ENCODE peak calls at places on chromosomes 3 and 15, in six cellular contexts. C is testis, X is neural progenitor cell, O is stomach, L is right atrium auricular region, A is thoracic aorta. R is an unnamed sample.

GRCh38 chr15:88907111-88907510 is 6.1 kb downstream of the MFGE8 start:
- DNase-seq in A (no peak), O (no peak), L (no peak), X (no peak), C (no peak), R (no peak)

GRCh38 chr3:45139372-45139894 is 6.7 kb downstream of the CDCP1 start:
- DNase-seq in C (peak; percentile 70), L (no peak), A (no peak), O (no peak), X (no peak), R (no peak)

GRCh38 chr3:6216135-6216792 is 644.7 kb upstream of the GRM7 start:
- DNase-seq in C (no peak), X (no peak), O (no peak), L (no peak), A (no peak), R (no peak)

GRCh38 chr3:61821823-61822251 is 260.5 kb downstream of the PTPRG start:
- DNase-seq in O (no peak), A (no peak), C (no peak), L (no peak), X (no peak), R (no peak)

GRCh38 chr15:62099171-62099601 is 32.4 kb downstream of the C2CD4A start:
- DNase-seq in O (no peak), A (no peak), L (no peak), C (no peak), X (no peak), R (no peak)

GRCh38 chr3:41050149-41050548 is 149.2 kb upstream of the CTNNB1 start:
- DNase-seq in C (no peak), O (no peak), A (no peak), L (no peak), X (no peak), R (no peak)

GRCh38 chr3:31165399-31165860 is 271.0 kb upstream of the GADL1 start:
- DNase-seq in L (no peak), C (no peak), X (peak; percentile 14), O (no peak), A (no peak), R (no peak)

GRCh38 chr3:38149701-38150100 is 11.2 kb downstream of the MYD88 start:
- DNase-seq in X (no peak), C (no peak), L (peak; percentile 11), A (no peak), O (no peak), R (no peak)

GRCh38 chr3:52237659-52238172 is 1.2 kb downstream of the TWF2 start:
- DNase-seq in O (peak; percentile 83), X (no peak), L (peak; percentile 93), A (peak; percentile 60), C (peak; percentile 88), R (peak; percentile 75)

GRCh38 chr3:149879872-149880271 is 66.9 kb downstream of the RNF13 start:
- DNase-seq in A (no peak), O (peak; percentile 34), C (peak; percentile 77), L (peak; percentile 69), X (peak; percentile 64), R (peak; percentile 55)

GRCh38 chr3:151437906-151438305 is 23.0 kb downstream of the IGSF10 start:
- DNase-seq in O (no peak), A (no peak), X (no peak), L (no peak), C (no peak), R (no peak)

GRCh38 chr3:62873672-62874397 is 1.4 kb downstream of the CADPS start:
- DNase-seq in O (no peak), X (peak; percentile 91), A (no peak), L (no peak), C (peak; percentile 79), R (peak; percentile 52)

GRCh38 chr3:181103605-181104004 is 114.1 kb upstream of the DNAJC19 start:
- DNase-seq in A (no peak), L (no peak), O (no peak), C (peak; percentile 16), X (peak; percentile 88), R (no peak)

GRCh38 chr3:43210049-43211027 is 76.0 kb upstream of the SNRK start:
- DNase-seq in L (peak; percentile 53), A (no peak), O (no peak), C (no peak), X (no peak), R (no peak)

GRCh38 chr15:53746101-53746500 is 13.4 kb downstream of the WDR72 start:
- DNase-seq in A (no peak), O (no peak), C (no peak), L (no peak), X (no peak), R (no peak)

GRCh38 chr3:60461199-60461598 is 790.1 kb downstream of the FHIT start:
- DNase-seq in L (no peak), C (no peak), X (no peak), O (no peak), A (no peak), R (no peak)

GRCh38 chr3:128380295-128380694 is 86.4 kb downstream of the DNAJB8 start:
- DNase-seq in X (no peak), L (no peak), A (no peak), O (no peak), C (no peak), R (no peak)

GRCh38 chr3:128380719-128381118 is 86.0 kb downstream of the DNAJB8 start:
- DNase-seq in X (no peak), L (no peak), C (no peak), O (no peak), A (no peak), R (no peak)

GRCh38 chr3:128379768-128380167 is 86.9 kb downstream of the DNAJB8 start:
- DNase-seq in A (no peak), O (no peak), X (no peak), L (no peak), C (no peak), R (no peak)

GRCh38 chr3:128376516-128376915 is 90.2 kb downstream of the DNAJB8 start:
- DNase-seq in A (no peak), L (no peak), C (no peak), O (no peak), X (no peak), R (no peak)

DNA sequence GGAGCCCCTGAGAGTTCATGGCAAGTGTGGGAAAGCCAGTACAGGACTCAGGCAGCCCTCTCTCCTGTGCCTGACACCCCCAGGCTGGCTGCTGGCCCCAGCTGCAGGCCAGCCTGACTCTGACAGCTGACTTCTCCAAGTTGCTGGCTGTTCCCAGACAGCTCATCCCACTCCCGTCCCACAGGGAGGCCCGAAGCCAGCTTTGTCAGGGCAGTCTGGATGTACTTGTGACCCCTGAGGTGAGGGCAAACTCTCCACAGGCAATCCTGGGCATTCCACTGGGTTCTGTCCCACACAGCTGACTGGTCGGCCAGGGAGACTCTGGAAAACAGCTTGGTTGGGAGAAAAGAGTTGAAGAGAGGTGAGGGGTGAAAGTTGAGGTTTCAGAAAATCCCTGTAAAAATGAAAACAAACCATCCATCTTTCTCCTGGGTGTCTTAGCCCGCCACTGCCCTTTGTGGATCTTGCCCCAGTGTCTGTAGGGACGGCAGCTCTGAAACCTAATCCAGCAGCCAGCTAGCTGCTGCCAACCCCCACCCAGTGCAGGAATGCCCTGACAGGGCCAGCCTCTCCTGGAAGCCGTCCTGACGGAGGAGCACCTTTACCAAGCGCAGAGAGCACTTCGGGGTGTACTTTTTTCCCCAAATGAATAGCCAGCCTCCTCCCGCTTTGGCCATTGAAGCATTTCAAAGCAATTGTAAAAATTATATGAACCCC is 87.9 kb downstream of the DNAJB8 start:
- DNase-seq in C (peak; percentile 25), X (peak; percentile 31), L (no peak), A (no peak), O (no peak), R (peak; percentile 52)
- H3K27ac ChIP-seq in C (no peak overlapping the region), X (no peak overlapping the region), L (peak overlapping the region; percentile 68), A (peak overlapping the region; percentile 31), O (no peak overlapping the region), R (peak overlapping the region; percentile 80)

DNA sequence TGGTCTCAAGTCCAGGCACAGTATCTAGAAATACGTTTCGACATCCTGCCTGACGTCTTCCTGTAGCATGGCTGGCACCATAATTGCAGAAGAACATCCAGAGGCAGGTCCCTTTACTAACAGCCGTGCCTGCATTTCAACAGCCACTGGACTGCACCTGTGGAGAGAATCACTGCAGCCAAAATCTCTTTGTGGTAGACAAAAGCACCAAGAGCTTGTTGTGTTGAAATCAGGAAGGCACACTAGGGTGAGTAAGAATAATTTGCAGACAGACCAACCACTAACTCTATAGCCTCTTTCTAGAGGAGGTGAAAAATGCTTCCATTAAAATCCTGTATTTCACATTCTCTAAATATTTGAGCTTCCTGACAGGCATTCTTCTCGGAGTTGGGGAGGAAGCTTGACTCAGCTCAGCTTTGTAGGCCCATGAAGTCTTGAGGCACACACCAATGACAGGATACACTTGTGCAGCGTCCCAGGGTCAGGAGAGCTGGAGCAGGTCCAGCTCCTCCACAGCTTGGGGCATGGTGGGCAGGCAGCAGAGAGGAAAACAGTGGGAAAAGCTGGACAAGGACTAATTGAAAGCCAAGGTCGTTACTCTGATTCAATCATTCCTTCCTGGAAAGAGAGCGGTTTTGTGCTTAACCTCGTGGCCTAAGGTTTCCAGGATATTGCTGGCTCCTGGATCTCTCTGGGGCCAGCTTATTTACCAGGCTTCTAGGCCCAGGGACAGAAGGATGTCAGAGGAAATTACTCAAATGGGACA is 244.9 kb downstream of the FAM43A start:
- DNase-seq in C (no peak), X (no peak), O (no peak), A (no peak), L (peak; percentile 59), R (peak; percentile 61)
- TF ChIP-seq CTCF in C (no peak), X (no peak), O (no peak), A (no peak), L (no peak), R (no peak)

GRCh38 chr3:162544246-162544645 is 1047.6 kb downstream of the OTOL1 start:
- DNase-seq in X (no peak), O (no peak), A (no peak), L (no peak), C (no peak), R (no peak)

GRCh38 chr3:162546910-162547309 is 1050.3 kb downstream of the OTOL1 start:
- DNase-seq in C (no peak), L (no peak), A (no peak), O (no peak), X (no peak), R (no peak)

GRCh38 chr3:162541923-162542322 is 1045.3 kb downstream of the OTOL1 start:
- DNase-seq in L (no peak), A (no peak), C (no peak), O (no peak), X (no peak), R (no peak)

DNA sequence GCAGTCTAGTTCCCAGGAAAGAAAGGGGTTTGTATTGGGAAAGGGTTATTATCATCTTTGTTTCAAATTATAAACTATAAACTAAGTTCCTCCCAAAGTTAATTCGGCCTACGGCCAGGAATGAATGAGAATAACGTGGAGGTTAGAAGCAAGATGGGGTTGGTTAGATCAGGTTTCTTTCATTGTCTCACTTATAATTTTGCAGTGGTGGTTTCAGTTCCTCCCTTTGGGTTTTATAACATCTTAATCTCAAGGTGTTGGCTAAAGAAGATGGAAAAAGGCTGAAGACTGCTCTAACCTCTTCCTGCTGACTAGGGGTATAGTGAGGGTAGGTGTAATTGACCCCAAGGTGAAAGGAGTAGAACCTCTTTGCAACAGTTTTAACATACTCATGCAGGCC is 1050.7 kb downstream of the OTOL1 start:
- DNase-seq in L (no peak), X (no peak), C (no peak), O (no peak), A (no peak), R (no peak)
- H3K27ac ChIP-seq in L (no peak overlapping the region), X (no peak overlapping the region), C (no peak overlapping the region), O (no peak overlapping the region), A (no peak overlapping the region), R (no peak overlapping the region)

DNA sequence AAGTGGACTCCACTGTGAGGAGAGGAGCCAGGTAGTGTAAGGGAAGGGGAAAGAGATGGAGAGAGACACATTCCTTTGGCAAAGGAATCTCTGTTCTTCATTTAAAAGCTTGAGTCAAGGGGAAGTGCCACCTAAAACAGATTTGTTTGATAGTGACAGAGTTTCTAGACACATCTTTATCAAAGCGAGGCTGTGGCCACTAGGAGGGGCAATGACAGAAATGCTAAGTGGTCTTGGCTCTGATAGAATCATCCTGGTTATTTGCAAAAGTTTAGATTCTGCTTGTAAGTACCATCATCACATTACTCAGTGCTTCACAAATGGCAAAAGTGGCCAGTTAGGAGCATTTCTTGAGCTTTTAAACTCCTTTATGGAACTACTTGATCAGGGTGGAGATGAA is 261.4 kb downstream of the CNTN3 start:
- DNase-seq in X (peak; percentile 23), O (no peak), L (no peak), A (no peak), C (no peak), R (no peak)
- TF ChIP-seq CTCF in X (peak; percentile 49), O (no peak), L (no peak), A (no peak), C (no peak), R (no peak)